ENCODE peak calls at places on chromosomes 6 and 20, in six cellular contexts. R, C, X, V, Z and E are unnamed samples.

GRCh38 chr6:3500262-3501001 is 43.6 kb upstream of the SLC22A23 start:
- DNase-seq in R (no peak), X (peak), V (no peak), Z (no peak), C (no peak), E (peak)

GRCh38 chr6:52207066-52207465 is 20.9 kb downstream of the IL17A start:
- DNase-seq in R (no peak), X (no peak), V (no peak), C (no peak), Z (no peak), E (no peak)

GRCh38 chr20:37405351-37405897 is 59.5 kb downstream of the SRC start:
- DNase-seq in X (no peak), V (no peak), Z (no peak), R (no peak), C (no peak), E (no peak)

GRCh38 chr20:24640686-24641085 is 171.3 kb downstream of the SYNDIG1 start:
- DNase-seq in C (no peak), R (no peak), V (no peak), Z (no peak), X (no peak), E (no peak)

GRCh38 chr6:84687487-84687886 is 76.9 kb downstream of the TBX18 start:
- DNase-seq in Z (no peak), V (no peak), C (no peak), R (no peak), X (peak), E (peak)

GRCh38 chr6:13766201-13766634 is 48.1 kb downstream of the MCUR1 start:
- DNase-seq in R (no peak), V (no peak), X (peak), Z (no peak), C (no peak), E (peak)

GRCh38 chr6:6905961-6906518 is 201.7 kb upstream of the RREB1 start:
- DNase-seq in C (no peak), V (no peak), Z (no peak), X (no peak), R (no peak), E (no peak)

GRCh38 chr20:3751664-3752385 is 15.7 kb downstream of the ADISSP start:
- DNase-seq in Z (no peak), C (no peak), R (peak), X (no peak), V (no peak), E (peak)

GRCh38 chr6:127302728-127303675 is 36.3 kb downstream of the RNF146 start:
- DNase-seq in V (no peak), R (no peak), X (peak), Z (no peak), C (no peak), E (peak)

GRCh38 chr6:27755768-27756167 is 156.4 kb downstream of the OR2B2 start:
- DNase-seq in X (no peak), V (no peak), Z (no peak), C (no peak), R (no peak), E (no peak)

GRCh38 chr6:48826884-48827701 is 636.0 kb downstream of the MMUT start:
- DNase-seq in X (peak), V (no peak), R (no peak), Z (peak), C (no peak), E (peak)

GRCh38 chr6:125792680-125793079 is 1.9 kb downstream of the NCOA7 start:
- DNase-seq in C (no peak), X (peak), Z (no peak), V (no peak), R (no peak), E (no peak)

GRCh38 chr20:13525225-13525940 is 113.3 kb downstream of the TASP1 start:
- DNase-seq in X (peak), R (no peak), Z (peak), V (no peak), C (no peak), E (peak)

GRCh38 chr20:63122626-63123025 is 93.3 kb downstream of the YTHDF1 start:
- DNase-seq in Z (no peak), C (no peak), X (no peak), R (no peak), V (no peak), E (no peak)

GRCh38 chr6:163759542-163759941 is 345.0 kb downstream of the QKI start:
- DNase-seq in X (peak), R (no peak), C (no peak), Z (no peak), V (no peak), E (peak)

GRCh38 chr20:49501917-49502316 is 19.4 kb upstream of the KCNB1 start:
- DNase-seq in X (peak), C (no peak), V (no peak), R (no peak), Z (no peak), E (peak)

GRCh38 chr6:73236147-73236750 is 11.0 kb upstream of the KHDC1L start:
- DNase-seq in C (no peak), X (peak), V (no peak), R (no peak), Z (peak), E (peak)

GRCh38 chr6:83369692-83370091 is 61.2 kb downstream of the ME1 start:
- DNase-seq in Z (no peak), R (no peak), V (no peak), X (no peak), C (no peak), E (no peak)

GRCh38 chr6:133544419-133544818 is 303.3 kb downstream of the EYA4 start:
- DNase-seq in V (no peak), X (no peak), Z (no peak), R (no peak), C (no peak), E (no peak)

GRCh38 chr6:36752886-36753506 is 55.4 kb downstream of the RAB44 start:
- DNase-seq in V (no peak), C (no peak), R (no peak), Z (no peak), X (no peak), E (no peak)

GRCh38 chr20:23435675-23436539 is 3.6 kb upstream of the CSTL1 start:
- DNase-seq in X (no peak), C (peak), V (no peak), R (no peak), Z (no peak), E (no peak)

GRCh38 chr6:163306000-163306399 is 108.5 kb upstream of the QKI start:
- DNase-seq in X (no peak), Z (no peak), R (no peak), C (no peak), V (no peak), E (no peak)

GRCh38 chr6:161748535-161749386 is 474.9 kb upstream of the AGPAT4 start:
- DNase-seq in Z (no peak), R (peak), C (no peak), V (no peak), X (no peak), E (peak)

GRCh38 chr6:2378891-2379652 is 133.7 kb upstream of the GMDS start:
- DNase-seq in V (no peak), X (peak), C (no peak), Z (no peak), R (no peak), E (peak)

GRCh38 chr20:35286077-35286898 is 1.7 kb upstream of the EIF6 start:
- DNase-seq in V (no peak), C (no peak), X (no peak), Z (no peak), R (no peak), E (no peak)

GRCh38 chr20:26276811-26277210 is 580.2 kb upstream of the ZNF337 start:
- DNase-seq in Z (no peak), X (peak), V (no peak), C (no peak), R (no peak), E (peak)

GRCh38 chr6:119791746-119792145 is 442.2 kb upstream of the MAN1A1 start:
- DNase-seq in X (no peak), Z (no peak), R (no peak), C (no peak), V (no peak), E (peak)

GRCh38 chr20:32775240-32775991 is 13.2 kb downstream of the DNMT3B start:
- DNase-seq in Z (no peak), V (no peak), R (no peak), C (no peak), X (no peak), E (peak)

GRCh38 chr20:13222319-13222716 is 1.2 kb downstream of the ISM1 start:
- DNase-seq in X (no peak), Z (no peak), R (no peak), V (no peak), C (no peak), E (no peak)